ENCODE peak calls at places on chromosomes 7 and 10, in six cellular contexts. J, K, Y, G, D and E are unnamed samples.
A peak's percentile ranks its signal among the peaks of the same experiment; 100 is the strongest.

GRCh38 chr7:12581897-12582296 is 11.4 kb downstream of the SCIN start:
- DNase-seq in J (no peak), K (no peak), Y (no peak), G (no peak), D (no peak), E (no peak)

GRCh38 chr7:40095695-40096327 is 38.6 kb downstream of the MPLKIP start:
- DNase-seq in J (no peak), K (no peak), Y (no peak), G (no peak), D (no peak), E (no peak)

GRCh38 chr7:91151916-91152315 is 112.3 kb upstream of the FZD1 start:
- DNase-seq in J (no peak), K (no peak), Y (no peak), G (no peak), D (no peak), E (no peak)

GRCh38 chr10:47207280-47207613 is 92.8 kb upstream of the GDF10 start:
- DNase-seq in J (peak; percentile 59), K (no peak), Y (no peak), G (no peak), D (no peak), E (no peak)

GRCh38 chr10:18501198-18501597 is 150.2 kb downstream of the NSUN6 start:
- DNase-seq in J (no peak), K (no peak), Y (no peak), G (no peak), D (no peak), E (no peak)

GRCh38 chr10:98193030-98193429 is 58.6 kb downstream of the R3HCC1L start:
- DNase-seq in J (no peak), K (no peak), Y (no peak), G (no peak), D (no peak), E (no peak)

GRCh38 chr7:107201795-107202450 is 33.1 kb downstream of the HBP1 start:
- DNase-seq in J (peak; percentile 55), K (no peak), Y (peak; percentile 40), G (peak; percentile 51), D (no peak), E (no peak)

GRCh38 chr10:59864141-59864962 is 42.0 kb downstream of the CCDC6 start:
- DNase-seq in J (no peak), K (no peak), Y (no peak), G (no peak), D (no peak), E (no peak)

GRCh38 chr10:43201545-43202131 is 63.4 kb downstream of the CSGALNACT2 start:
- DNase-seq in J (no peak), K (peak; percentile 63), Y (peak; percentile 16), G (peak; percentile 4), D (peak; percentile 16), E (peak; percentile 74)

GRCh38 chr7:146235210-146235609 is 118.6 kb downstream of the CNTNAP2 start:
- DNase-seq in J (no peak), K (no peak), Y (no peak), G (no peak), D (no peak), E (no peak)

GRCh38 chr10:69239816-69240434 is 19.8 kb downstream of the HKDC1 start:
- DNase-seq in J (no peak), K (no peak), Y (no peak), G (no peak), D (peak; percentile 44), E (no peak)

GRCh38 chr10:128463991-128464755 is 337.9 kb upstream of the MKI67 start:
- DNase-seq in J (no peak), K (peak; percentile 76), Y (no peak), G (peak; percentile 73), D (no peak), E (peak; percentile 75)

GRCh38 chr7:23469150-23469960 is 936 bp downstream of the IGF2BP3 start:
- DNase-seq in J (peak; percentile 54), K (no peak), Y (no peak), G (no peak), D (no peak), E (no peak)

GRCh38 chr7:85104432-85105205 is 82.2 kb downstream of the SEMA3D start:
- DNase-seq in J (no peak), K (no peak), Y (no peak), G (no peak), D (no peak), E (no peak)

GRCh38 chr7:5526190-5527037 is 102.8 kb upstream of the TNRC18 start:
- DNase-seq in J (peak; percentile 77), K (no peak), Y (no peak), G (peak; percentile 34), D (peak; percentile 77), E (peak; percentile 83)

GRCh38 chr7:22417349-22417748 is 60.4 kb upstream of the RAPGEF5 start:
- DNase-seq in J (no peak), K (no peak), Y (no peak), G (no peak), D (no peak), E (no peak)

GRCh38 chr10:132266594-132267161 is 41.1 kb downstream of the STK32C start:
- DNase-seq in J (no peak), K (no peak), Y (peak; percentile 9), G (no peak), D (no peak), E (peak; percentile 32)

GRCh38 chr10:105797234-105797890 is 1156.3 kb downstream of the SORCS3 start:
- DNase-seq in J (peak; percentile 51), K (no peak), Y (no peak), G (no peak), D (no peak), E (no peak)

GRCh38 chr7:140475747-140476333 is 3.5 kb downstream of the MKRN1 start:
- DNase-seq in J (peak; percentile 64), K (no peak), Y (no peak), G (peak; percentile 36), D (no peak), E (no peak)

GRCh38 chr7:92631067-92631829 is 41.1 kb upstream of the FAM133B start:
- DNase-seq in J (no peak), K (no peak), Y (no peak), G (no peak), D (no peak), E (no peak)

GRCh38 chr10:69392481-69393000 is 24.2 kb downstream of the TACR2 start:
- DNase-seq in J (peak; percentile 90), K (peak; percentile 88), Y (peak; percentile 82), G (peak; percentile 89), D (peak; percentile 82), E (peak; percentile 93)

GRCh38 chr7:96992624-96993452 is 12.5 kb upstream of the DLX6 start:
- DNase-seq in J (no peak), K (no peak), Y (no peak), G (no peak), D (no peak), E (no peak)
- H3K4me3 ChIP-seq in J (no peak overlapping the region), K (no peak overlapping the region), Y (no peak overlapping the region), G (no peak overlapping the region), D (no peak overlapping the region), E (no peak overlapping the region)

DNA sequence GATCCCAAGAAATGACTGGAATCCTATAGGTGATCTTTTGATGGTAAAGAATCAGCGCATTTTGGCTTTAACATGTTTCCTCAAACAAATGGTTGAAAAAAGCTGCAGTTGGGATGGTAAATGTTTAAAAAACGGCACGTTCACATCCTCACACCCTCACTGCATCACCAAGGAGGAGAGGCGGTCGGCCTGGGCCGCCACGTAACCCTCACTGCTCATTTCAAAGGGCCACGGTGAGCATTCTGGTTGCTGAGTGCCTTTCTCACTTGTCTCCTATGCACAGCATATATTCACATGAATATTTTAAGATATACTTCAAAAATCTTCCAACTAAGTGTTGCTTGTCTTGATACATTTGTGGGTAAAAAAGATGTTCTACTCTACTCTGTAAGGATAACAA is 233.2 kb downstream of the DNAJB6 start:
- DNase-seq in J (no peak), K (no peak), Y (no peak), G (no peak), D (no peak), E (peak; percentile 20)
- H3K9me3 ChIP-seq in J (no peaks in the 10 kb centered on the region), K (no peaks in the 10 kb centered on the region), Y (no peaks in the 10 kb centered on the region), G (no peaks in the 10 kb centered on the region), D (no peaks in the 10 kb centered on the region), E (no peaks in the 10 kb centered on the region)

GRCh38 chr7:27121656-27122055 is 8.9 kb downstream of the HOXA4 start:
- DNase-seq in J (no peak), K (no peak), Y (no peak), G (no peak), D (peak; percentile 2), E (no peak)
- H3K4me3 ChIP-seq in J (no peak overlapping the region), K (peak overlapping the region; percentile 45), Y (peak overlapping the region; percentile 1), G (peak overlapping the region; percentile 23), D (no peak overlapping the region), E (peak overlapping the region; percentile 28)

GRCh38 chr7:64878684-64879083 is 24.4 kb upstream of the ZNF273 start:
- DNase-seq in J (no peak), K (no peak), Y (no peak), G (no peak), D (no peak), E (no peak)
- H3K9me3 ChIP-seq in J (no peaks in the 10 kb centered on the region), K (no peaks in the 10 kb centered on the region), Y (no peaks in the 10 kb centered on the region), G (no peaks in the 10 kb centered on the region), D (no peaks in the 10 kb centered on the region), E (no peaks in the 10 kb centered on the region)

GRCh38 chr7:136868496-136869005 is at the start of gene CHRM2:
- DNase-seq in J (peak; percentile 56), K (no peak), Y (no peak), G (no peak), D (no peak), E (no peak)
- H3K4me3 ChIP-seq in J (peak within 1 kb of the TSS; percentile 81), K (peak within 1 kb of the TSS; percentile 39), Y (no peak within 1 kb of the TSS), G (peak within 1 kb of the TSS; percentile 52), D (no peak within 1 kb of the TSS), E (no peak within 1 kb of the TSS)

GRCh38 chr7:126065766-126066165 is 1136.1 kb upstream of the POT1 start:
- DNase-seq in J (no peak), K (no peak), Y (no peak), G (no peak), D (no peak), E (no peak)
- H3K9me3 ChIP-seq in J (no peaks in the 10 kb centered on the region), K (no peaks in the 10 kb centered on the region), Y (no peaks in the 10 kb centered on the region), G (peaks cover 6% of the 10 kb centered on the region), D (peaks cover 6% of the 10 kb centered on the region), E (no peaks in the 10 kb centered on the region)

DNA sequence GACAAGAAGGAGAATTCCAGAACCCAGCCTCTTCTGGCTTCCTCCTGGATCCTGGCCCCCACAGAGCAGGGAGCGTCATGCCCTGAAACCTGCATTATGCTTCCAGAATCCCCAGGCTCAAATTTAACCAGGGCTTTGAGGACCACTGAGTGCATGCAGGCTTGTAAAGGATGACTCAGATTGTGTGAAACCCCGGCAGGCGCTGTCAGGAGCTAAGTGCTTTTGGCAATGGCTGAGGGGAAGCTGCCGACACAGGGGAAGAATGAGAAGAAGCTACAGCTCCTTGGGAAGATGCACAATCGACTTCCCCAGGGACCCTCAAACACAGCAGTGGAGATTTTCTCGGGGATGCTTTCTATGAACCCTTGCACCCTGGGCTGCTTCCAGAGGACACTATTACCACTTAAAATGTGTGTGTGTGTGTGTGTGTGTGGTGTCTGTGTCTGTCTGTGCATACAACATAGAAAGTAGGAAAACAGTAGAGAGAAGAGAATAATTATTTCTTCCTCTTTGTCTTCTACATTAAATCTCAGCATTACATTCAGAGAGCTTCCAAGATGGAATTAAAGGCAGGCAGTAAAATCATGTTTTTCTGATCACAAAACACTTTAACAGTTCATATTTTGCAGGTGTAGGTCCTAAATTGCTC is 183.5 kb upstream of the INHBA start:
- DNase-seq in J (no peak), K (no peak), Y (peak; percentile 65), G (peak; percentile 24), D (peak; percentile 24), E (no peak)
- H3K4me3 ChIP-seq in J (no peak overlapping the region), K (no peak overlapping the region), Y (no peak overlapping the region), G (no peak overlapping the region), D (no peak overlapping the region), E (no peak overlapping the region)

GRCh38 chr10:130338588-130339070 is 202.4 kb downstream of the GLRX3 start:
- DNase-seq in J (no peak), K (no peak), Y (no peak), G (no peak), D (no peak), E (no peak)
- H3K9me3 ChIP-seq in J (no peaks in the 10 kb centered on the region), K (no peaks in the 10 kb centered on the region), Y (no peaks in the 10 kb centered on the region), G (no peaks in the 10 kb centered on the region), D (no peaks in the 10 kb centered on the region), E (no peaks in the 10 kb centered on the region)